ENCODE peak calls at places on chromosomes 2 and 18, in eight cellular contexts. M, Q, N, W, L, X, B and Z are unnamed samples.

GRCh38 chr2:28664120-28664842 is 87.3 kb upstream of the PPP1CB start:
- DNase-seq in M (no peak), Q (no peak), N (peak; percentile 36), W (peak; percentile 89), L (no peak), X (no peak), B (peak; percentile 75), Z (no peak)

GRCh38 chr2:99725810-99726209 is 236.0 kb upstream of the REV1 start:
- DNase-seq in M (no peak), Q (no peak), N (no peak), W (no peak), L (no peak), X (no peak), B (no peak), Z (no peak)

GRCh38 chr2:219554369-219554768 is 10.5 kb downstream of the TMEM198 start:
- DNase-seq in M (no peak), Q (no peak), N (no peak), W (no peak), L (no peak), X (no peak), B (no peak), Z (no peak)

GRCh38 chr2:241900251-241901017 is 30.9 kb downstream of the RTP5 start:
- DNase-seq in M (no peak), Q (no peak), N (no peak), W (no peak), L (no peak), X (no peak), B (no peak), Z (no peak)

GRCh38 chr2:47198985-47199451 is 43.9 kb upstream of the STPG4 start:
- DNase-seq in M (peak; percentile 99), Q (no peak), N (peak; percentile 97), W (no peak), L (no peak), X (peak; percentile 54), B (peak; percentile 90), Z (no peak)

GRCh38 chr2:177147093-177147694 is 65.4 kb upstream of the HNRNPA3 start:
- DNase-seq in M (peak; percentile 55), Q (no peak), N (no peak), W (no peak), L (no peak), X (peak; percentile 56), B (peak; percentile 75), Z (no peak)

GRCh38 chr2:76008001-76008702 is 297.4 kb upstream of the GCFC2 start:
- DNase-seq in M (no peak), Q (no peak), N (no peak), W (peak; percentile 59), L (peak; percentile 36), X (no peak), B (no peak), Z (no peak)

GRCh38 chr2:85831735-85832134 is 57.1 kb downstream of the ST3GAL5 start:
- DNase-seq in M (no peak), Q (no peak), N (no peak), W (no peak), L (no peak), X (no peak), B (no peak), Z (no peak)

GRCh38 chr2:204849887-204850286 is 304.6 kb downstream of the PARD3B start:
- DNase-seq in M (no peak), Q (no peak), N (no peak), W (no peak), L (no peak), X (peak; percentile 30), B (no peak), Z (no peak)

GRCh38 chr18:76979906-76980305 is 152.7 kb downstream of the MBP start:
- DNase-seq in M (no peak), Q (no peak), N (no peak), W (no peak), L (no peak), X (no peak), B (no peak), Z (no peak)

GRCh38 chr2:236105955-236106607 is 62.1 kb downstream of the GBX2 start:
- DNase-seq in M (no peak), Q (no peak), N (no peak), W (no peak), L (no peak), X (no peak), B (no peak), Z (no peak)

GRCh38 chr2:138035597-138036217 is 71.4 kb downstream of the HNMT start:
- DNase-seq in M (no peak), Q (no peak), N (no peak), W (no peak), L (no peak), X (no peak), B (peak; percentile 51), Z (no peak)

GRCh38 chr2:239255218-239255617 is 145.6 kb downstream of the HDAC4 start:
- DNase-seq in M (no peak), Q (no peak), N (no peak), W (no peak), L (no peak), X (no peak), B (no peak), Z (no peak)

GRCh38 chr18:36634573-36635216 is 194.1 kb downstream of the TPGS2 start:
- DNase-seq in M (no peak), Q (no peak), N (no peak), W (no peak), L (no peak), X (peak; percentile 4), B (no peak), Z (no peak)

GRCh38 chr2:113978524-113979171 is 88.8 kb downstream of the ACTR3 start:
- DNase-seq in M (no peak), Q (no peak), N (no peak), W (no peak), L (no peak), X (no peak), B (no peak), Z (no peak)

GRCh38 chr2:227759411-227760113 is 13.9 kb downstream of the SCYGR8 start:
- DNase-seq in M (no peak), Q (no peak), N (no peak), W (no peak), L (no peak), X (peak; percentile 71), B (no peak), Z (no peak)

GRCh38 chr2:9769171-9770005 is 73.9 kb upstream of the TAF1B start:
- DNase-seq in M (no peak), Q (no peak), N (no peak), W (peak; percentile 54), L (no peak), X (no peak), B (no peak), Z (no peak)

GRCh38 chr18:45412577-45412976 is 202.7 kb upstream of the SLC14A2 start:
- DNase-seq in M (no peak), Q (no peak), N (no peak), W (no peak), L (no peak), X (peak; percentile 26), B (no peak), Z (no peak)

GRCh38 chr2:150911766-150912280 is 349.8 kb downstream of the RBM43 start:
- DNase-seq in M (peak; percentile 95), Q (peak; percentile 72), N (peak; percentile 89), W (peak; percentile 27), L (peak; percentile 64), X (peak; percentile 61), B (peak; percentile 99), Z (no peak)
- TF ChIP-seq CTCF in M (peak; percentile 53), Q (no peak), N (peak; percentile 41), W (peak; percentile 31), L (no peak), X (peak; percentile 28), B (peak; percentile 35), Z (no peak)

GRCh38 chr2:135890149-135890548 is 13.9 kb upstream of the MCM6 start:
- DNase-seq in M (no peak), Q (no peak), N (no peak), W (no peak), L (no peak), X (no peak), B (no peak), Z (no peak)
- TF ChIP-seq CTCF in M (no peak), Q (no peak), N (no peak), W (no peak), L (no peak), X (no peak), B (no peak), Z (no peak)

DNA sequence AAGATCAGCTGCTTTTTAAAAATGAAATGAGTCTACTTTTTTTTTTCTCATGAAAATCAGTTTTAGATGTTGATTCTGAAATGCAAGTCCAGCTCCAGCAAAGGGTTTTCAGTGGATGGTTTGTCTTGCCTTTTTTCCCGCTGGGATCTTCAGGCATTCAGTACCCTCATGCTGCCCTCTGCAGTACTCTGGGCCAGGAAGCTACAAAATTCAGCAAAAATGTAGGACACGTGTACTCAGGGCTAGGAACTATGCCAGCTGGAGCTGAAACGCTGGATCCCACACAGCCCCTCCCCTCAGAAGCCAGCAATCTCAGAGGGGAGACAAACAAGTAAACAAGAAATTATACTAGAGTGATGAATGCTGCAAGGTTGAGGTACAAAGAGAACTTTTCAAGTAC is 97.3 kb downstream of the MMADHC start:
- DNase-seq in M (no peak), Q (no peak), N (peak; percentile 28), W (no peak), L (no peak), X (no peak), B (no peak), Z (no peak)
- TF ChIP-seq CTCF in M (peak; percentile 19), Q (no peak), N (peak; percentile 27), W (no peak), L (no peak), X (no peak), B (no peak), Z (no peak)

GRCh38 chr2:95023222-95023597 is 2.3 kb upstream of the MAL start:
- DNase-seq in M (no peak), Q (no peak), N (no peak), W (peak; percentile 45), L (no peak), X (peak; percentile 39), B (no peak), Z (no peak)
- TF ChIP-seq CTCF in M (no peak), Q (no peak), N (no peak), W (peak; percentile 55), L (no peak), X (no peak), B (no peak), Z (no peak)